ENCODE peak calls at places on chromosomes 13 and 19, in nine cellular contexts. C is psoas muscle, Q is OCI-LY7, J is IMR-90, D is Panc1, M is DND-41, L is aorta, W is Peyer's patch, K is spleen. Y is an unnamed sample. For H3K4me1, the result is how much of the 10 kb centered on the place peaks cover.

GRCh38 chr19:3034845-3035541 is 5.9 kb upstream of the TLE2 start:
- DNase-seq in C (no peak), Q (peak), J (peak), D (no peak), M (peak), L (no peak), W (peak), K (peak), Y (no peak)

GRCh38 chr13:42484396-42484795 is 89.6 kb upstream of the TNFSF11 start:
- DNase-seq in C (no peak), Q (no peak), J (no peak), D (no peak), M (no peak), L (no peak), W (no peak), K (no peak), Y (no peak)

GRCh38 chr13:42047561-42048322 is 706 bp upstream of the DGKH start:
- DNase-seq in C (peak), Q (peak), J (peak), D (no peak), M (peak), L (no peak), W (peak), K (peak), Y (peak)

GRCh38 chr19:16327501-16327900 is 2.9 kb downstream of the KLF2 start:
- DNase-seq in C (no peak), Q (peak), J (no peak), D (no peak), M (no peak), L (no peak), W (no peak), K (no peak), Y (no peak)

GRCh38 chr13:50361282-50361681 is 346.0 kb downstream of the KCNRG start:
- DNase-seq in C (no peak), Q (no peak), J (no peak), D (no peak), M (no peak), L (no peak), W (no peak), K (no peak), Y (no peak)

GRCh38 chr19:55146648-55147218 is 2.3 kb downstream of the TNNT1 start:
- DNase-seq in C (peak), Q (peak), J (no peak), D (no peak), M (no peak), L (no peak), W (no peak), K (no peak), Y (no peak)

GRCh38 chr13:72970956-72971355 is 87.8 kb upstream of the KLF5 start:
- DNase-seq in C (no peak), Q (no peak), J (peak), D (no peak), M (no peak), L (no peak), W (no peak), K (no peak), Y (no peak)

GRCh38 chr19:55632463-55632834 is 8.1 kb upstream of the ZNF784 start:
- DNase-seq in C (peak), Q (peak), J (peak), D (peak), M (peak), L (no peak), W (peak), K (no peak), Y (peak)

GRCh38 chr19:34994643-34995471 is 5.3 kb upstream of the GRAMD1A start:
- DNase-seq in C (peak), Q (no peak), J (no peak), D (no peak), M (no peak), L (peak), W (peak), K (peak), Y (no peak)

GRCh38 chr13:53004605-53005004 is 24.0 kb upstream of the OLFM4 start:
- DNase-seq in C (no peak), Q (no peak), J (no peak), D (no peak), M (no peak), L (no peak), W (no peak), K (no peak), Y (no peak)

GRCh38 chr19:35754365-35755139 is 2.3 kb downstream of the HSPB6 start:
- DNase-seq in C (no peak), Q (no peak), J (no peak), D (no peak), M (no peak), L (peak), W (no peak), K (no peak), Y (no peak)

GRCh38 chr19:31261651-31262331 is 87.4 kb downstream of the TSHZ3 start:
- DNase-seq in C (no peak), Q (no peak), J (peak), D (no peak), M (no peak), L (no peak), W (no peak), K (no peak), Y (no peak)

GRCh38 chr13:112854321-112854720 is 114.7 kb upstream of the MCF2L start:
- DNase-seq in C (no peak), Q (no peak), J (no peak), D (no peak), M (no peak), L (no peak), W (peak), K (peak), Y (no peak)

GRCh38 chr19:1156305-1156801 is 17.7 kb downstream of the SBNO2 start:
- DNase-seq in C (peak), Q (no peak), J (no peak), D (no peak), M (no peak), L (no peak), W (no peak), K (no peak), Y (no peak)

GRCh38 chr13:36371185-36371584 is 25.0 kb upstream of the SPART start:
- DNase-seq in C (no peak), Q (no peak), J (no peak), D (no peak), M (no peak), L (no peak), W (no peak), K (no peak), Y (no peak)

GRCh38 chr13:28532226-28533048 is 37.5 kb upstream of the FLT1 start:
- DNase-seq in C (peak), Q (no peak), J (no peak), D (no peak), M (no peak), L (peak), W (peak), K (peak), Y (peak)

DNA sequence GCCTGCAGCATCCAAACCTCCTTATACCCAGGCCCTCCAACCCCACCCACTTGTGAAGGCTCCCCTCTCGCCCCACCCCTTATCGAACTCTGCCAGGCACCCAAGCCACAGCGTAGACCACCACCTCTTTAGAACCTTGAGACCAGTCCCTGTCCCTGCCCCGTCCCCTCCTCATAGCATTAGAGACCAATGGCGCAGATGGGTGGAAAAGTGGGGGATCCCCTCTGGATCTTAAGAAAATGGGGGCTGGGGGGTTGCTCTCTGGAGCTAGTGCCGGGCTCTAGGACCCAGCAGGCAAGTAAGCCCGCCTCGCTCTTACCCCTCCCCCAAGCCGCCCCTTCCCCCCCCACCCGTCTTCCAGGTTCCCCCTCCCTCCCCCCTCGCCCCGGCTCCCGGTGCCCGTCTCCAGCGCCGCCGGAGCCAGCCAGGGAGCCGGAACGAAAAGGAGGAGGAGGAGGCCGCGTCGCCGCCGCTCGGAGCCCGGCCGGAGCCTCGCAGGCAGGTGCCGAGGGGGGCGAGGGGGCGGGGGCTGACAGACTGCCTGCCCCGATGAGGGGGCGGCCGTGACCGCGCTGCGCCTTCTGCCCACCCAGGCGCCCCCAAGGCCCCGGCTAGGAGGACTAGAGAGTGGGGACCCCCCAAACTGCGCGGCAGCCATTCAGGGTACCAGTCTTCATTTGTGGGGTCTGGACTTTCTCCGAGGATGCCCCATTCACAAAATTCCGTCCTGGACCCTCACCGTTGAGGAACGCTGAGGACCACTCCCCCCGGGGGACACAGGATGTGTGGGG is at the start of gene SPRED3:
- DNase-seq in C (peak), Q (no peak), J (peak), D (no peak), M (no peak), L (peak), W (peak), K (no peak), Y (peak)
- H3K27ac ChIP-seq in C (peak), Q (peak), J (peak), D (peak), M (peak), L (peak), W (peak), K (no peak), Y (peak)

GRCh38 chr13:93867481-93867880 is 612.0 kb downstream of the DCT start:
- DNase-seq in C (no peak), Q (no peak), J (peak), D (no peak), M (no peak), L (no peak), W (no peak), K (no peak), Y (no peak)
- H3K4me1 ChIP-seq in C (under half), Q (under half), J (under half), D (under half), M (under half), L (under half), W (under half), K (under half), Y (under half)

DNA sequence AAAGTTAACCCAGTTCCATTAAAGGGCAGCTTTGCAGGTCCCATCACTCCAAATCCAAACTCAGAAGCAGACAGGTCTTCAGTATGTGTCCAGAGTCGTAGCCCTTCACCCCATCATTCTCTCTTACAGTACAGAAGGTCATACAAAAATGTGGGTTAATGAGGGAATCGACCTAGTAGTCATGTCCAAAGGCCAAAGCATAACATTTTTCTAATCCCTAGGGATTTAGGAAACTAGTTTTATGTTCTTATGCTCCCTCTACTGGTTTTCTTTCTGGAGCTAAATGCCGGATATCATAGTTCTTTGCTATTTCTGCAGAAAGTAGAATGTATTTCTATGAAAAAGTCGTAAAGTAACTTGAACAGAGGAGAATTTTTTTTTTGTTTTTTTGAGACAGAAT is 72.2 kb downstream of the DHRS12 start:
- DNase-seq in C (no peak), Q (no peak), J (peak), D (no peak), M (no peak), L (no peak), W (no peak), K (no peak), Y (no peak)
- H3K27ac ChIP-seq in C (no peak), Q (no peak), J (no peak), D (no peak), M (no peak), L (no peak), W (no peak), K (no peak), Y (no peak)

GRCh38 chr13:51825165-51825592 is 19.8 kb downstream of the TMEM272 start:
- DNase-seq in C (no peak), Q (peak), J (no peak), D (no peak), M (no peak), L (no peak), W (no peak), K (no peak), Y (no peak)
- H3K4me1 ChIP-seq in C (under half), Q (half or more), J (under half), D (under half), M (under half), L (under half), W (under half), K (under half), Y (under half)

GRCh38 chr13:33721719-33722118 is 96.2 kb upstream of the RFC3 start:
- DNase-seq in C (no peak), Q (no peak), J (peak), D (no peak), M (no peak), L (no peak), W (no peak), K (no peak), Y (no peak)
- H3K27ac ChIP-seq in C (no peak), Q (no peak), J (no peak), D (peak), M (no peak), L (no peak), W (peak), K (peak), Y (no peak)

GRCh38 chr13:79445968-79446645 is 34.8 kb upstream of the NDFIP2 start:
- DNase-seq in C (no peak), Q (no peak), J (no peak), D (no peak), M (peak), L (no peak), W (no peak), K (no peak), Y (no peak)
- H3K4me1 ChIP-seq in C (under half), Q (under half), J (under half), D (under half), M (under half), L (under half), W (under half), K (under half), Y (under half)

DNA sequence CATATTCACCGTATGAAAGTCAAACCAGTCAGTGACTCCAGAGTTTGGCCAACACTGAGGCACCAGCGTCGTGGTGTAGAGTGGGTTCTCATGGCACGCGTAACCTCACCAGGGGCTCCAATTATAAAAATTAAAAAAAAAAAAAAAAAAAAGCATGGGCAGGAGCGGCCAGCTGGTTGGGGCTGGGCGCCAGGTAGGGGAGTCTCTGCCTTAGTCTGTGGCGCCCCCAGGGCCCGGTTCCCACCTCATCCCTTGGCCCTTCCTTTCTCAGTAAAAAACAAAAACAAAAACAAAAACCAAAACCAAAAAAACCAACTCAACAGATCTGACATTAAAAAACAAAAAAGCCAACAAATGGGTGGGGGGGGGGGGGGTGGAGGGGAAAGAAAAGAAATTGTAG is 4.6 kb upstream of the EPHX3 start:
- DNase-seq in C (no peak), Q (no peak), J (no peak), D (no peak), M (no peak), L (no peak), W (no peak), K (no peak), Y (no peak)
- H3K27ac ChIP-seq in C (no peak), Q (no peak), J (no peak), D (no peak), M (no peak), L (no peak), W (no peak), K (no peak), Y (no peak)

DNA sequence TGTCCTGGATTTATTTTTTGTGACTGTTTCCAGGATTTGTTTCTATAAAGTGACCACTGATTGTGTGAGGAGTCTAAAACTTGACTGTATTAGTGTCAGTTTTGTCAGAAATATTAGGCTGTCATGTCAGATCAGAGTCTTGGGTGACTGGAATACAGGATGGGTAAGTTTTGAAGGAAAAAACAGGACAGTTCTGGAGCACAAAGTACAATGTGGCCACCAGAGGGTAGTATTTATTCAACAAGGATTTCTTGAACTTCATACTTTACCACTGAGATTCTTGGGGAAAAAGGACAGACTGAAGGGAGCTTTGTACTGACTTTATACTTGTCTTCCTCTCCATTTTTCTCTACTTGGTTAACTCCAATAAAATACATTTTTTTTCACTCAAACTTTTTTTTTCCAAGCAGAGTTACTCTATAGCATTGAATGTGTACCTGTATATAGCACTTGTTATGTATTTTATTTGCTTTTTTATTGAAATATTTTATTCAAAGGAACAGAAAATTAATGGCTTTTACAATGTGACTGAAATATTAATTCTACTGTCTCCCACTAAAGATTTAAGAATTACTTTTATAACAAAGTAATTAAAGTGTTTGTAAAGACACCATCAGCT is 51.1 kb downstream of the LMO7 start:
- DNase-seq in C (no peak), Q (peak), J (peak), D (no peak), M (no peak), L (no peak), W (no peak), K (no peak), Y (no peak)
- H3K4me1 ChIP-seq in C (under half), Q (under half), J (under half), D (under half), M (under half), L (under half), W (under half), K (under half), Y (under half)

Y was measured in thyroid gland.